ENCODE peak calls at places on chromosomes 7 and 10, in seven cellular contexts. One of them, this sample, is unnamed.

GRCh38 chr10:78739411-78740053 is 329.2 kb upstream of the ZMIZ1 start:
- DNase-seq in esophagus squamous epithelium: no peak
- DNase-seq in MG63: no peak
- DNase-seq in activated CD8-positive, alpha-beta memory T cell treated with anti-CD3 and anti-CD28 coated beads for 24 hours: no peak
- DNase-seq in activated effector memory CD4-positive, alpha-beta T cell treated with Interleukin-2 at 50 U/mL for 16 hours: no peak
- DNase-seq in NCI-H1417: no peak
- DNase-seq in activated T-cell treated with anti-CD3 and anti-CD28 coated beads, Interleukin-2, amount 50 U/mL, for 4 hours: no peak
- DNase-seq in this sample: no peak

GRCh38 chr7:22610871-22611757 is 111.1 kb upstream of the STEAP1B start:
- DNase-seq in activated CD8-positive, alpha-beta memory T cell treated with anti-CD3 and anti-CD28 coated beads for 24 hours: no peak
- DNase-seq in activated effector memory CD4-positive, alpha-beta T cell treated with Interleukin-2 at 50 U/mL for 16 hours: no peak
- DNase-seq in MG63: no peak
- DNase-seq in NCI-H1417: no peak
- DNase-seq in activated T-cell treated with anti-CD3 and anti-CD28 coated beads, Interleukin-2, amount 50 U/mL, for 4 hours: no peak
- DNase-seq in esophagus squamous epithelium: no peak
- DNase-seq in this sample: no peak

GRCh38 chr10:133466683-133467275 is 13.0 kb downstream of the SCART1 start:
- DNase-seq in MG63: no peak
- DNase-seq in NCI-H1417: no peak
- DNase-seq in esophagus squamous epithelium: no peak
- DNase-seq in activated CD8-positive, alpha-beta memory T cell treated with anti-CD3 and anti-CD28 coated beads for 24 hours: no peak
- DNase-seq in activated T-cell treated with anti-CD3 and anti-CD28 coated beads, Interleukin-2, amount 50 U/mL, for 4 hours: no peak
- DNase-seq in activated effector memory CD4-positive, alpha-beta T cell treated with Interleukin-2 at 50 U/mL for 16 hours: no peak
- DNase-seq in this sample: no peak

GRCh38 chr10:112805701-112806100 is 144.3 kb upstream of the TCF7L2 start:
- DNase-seq in NCI-H1417: no peak
- DNase-seq in MG63: no peak
- DNase-seq in esophagus squamous epithelium: no peak
- DNase-seq in activated CD8-positive, alpha-beta memory T cell treated with anti-CD3 and anti-CD28 coated beads for 24 hours: no peak
- DNase-seq in activated T-cell treated with anti-CD3 and anti-CD28 coated beads, Interleukin-2, amount 50 U/mL, for 4 hours: no peak
- DNase-seq in activated effector memory CD4-positive, alpha-beta T cell treated with Interleukin-2 at 50 U/mL for 16 hours: no peak
- DNase-seq in this sample: no peak

GRCh38 chr10:103507235-103508191 is 14.0 kb downstream of the NEURL1 start:
- DNase-seq in MG63: no peak
- DNase-seq in activated CD8-positive, alpha-beta memory T cell treated with anti-CD3 and anti-CD28 coated beads for 24 hours: peak
- DNase-seq in esophagus squamous epithelium: no peak
- DNase-seq in NCI-H1417: peak
- DNase-seq in activated effector memory CD4-positive, alpha-beta T cell treated with Interleukin-2 at 50 U/mL for 16 hours: no peak
- DNase-seq in activated T-cell treated with anti-CD3 and anti-CD28 coated beads, Interleukin-2, amount 50 U/mL, for 4 hours: no peak
- DNase-seq in this sample: no peak

GRCh38 chr10:119446441-119447277 is 95.9 kb downstream of the RGS10 start:
- DNase-seq in NCI-H1417: no peak
- DNase-seq in activated CD8-positive, alpha-beta memory T cell treated with anti-CD3 and anti-CD28 coated beads for 24 hours: no peak
- DNase-seq in activated T-cell treated with anti-CD3 and anti-CD28 coated beads, Interleukin-2, amount 50 U/mL, for 4 hours: no peak
- DNase-seq in esophagus squamous epithelium: no peak
- DNase-seq in activated effector memory CD4-positive, alpha-beta T cell treated with Interleukin-2 at 50 U/mL for 16 hours: no peak
- DNase-seq in MG63: no peak
- DNase-seq in this sample: no peak

GRCh38 chr10:26173837-26174236 is 42.7 kb upstream of the GAD2 start:
- DNase-seq in NCI-H1417: no peak
- DNase-seq in esophagus squamous epithelium: no peak
- DNase-seq in activated CD8-positive, alpha-beta memory T cell treated with anti-CD3 and anti-CD28 coated beads for 24 hours: no peak
- DNase-seq in MG63: no peak
- DNase-seq in activated effector memory CD4-positive, alpha-beta T cell treated with Interleukin-2 at 50 U/mL for 16 hours: no peak
- DNase-seq in activated T-cell treated with anti-CD3 and anti-CD28 coated beads, Interleukin-2, amount 50 U/mL, for 4 hours: no peak
- DNase-seq in this sample: no peak

GRCh38 chr7:159136442-159136841 is 8.2 kb downstream of the VIPR2 start:
- DNase-seq in activated CD8-positive, alpha-beta memory T cell treated with anti-CD3 and anti-CD28 coated beads for 24 hours: no peak
- DNase-seq in MG63: no peak
- DNase-seq in activated T-cell treated with anti-CD3 and anti-CD28 coated beads, Interleukin-2, amount 50 U/mL, for 4 hours: no peak
- DNase-seq in activated effector memory CD4-positive, alpha-beta T cell treated with Interleukin-2 at 50 U/mL for 16 hours: no peak
- DNase-seq in esophagus squamous epithelium: no peak
- DNase-seq in NCI-H1417: no peak
- DNase-seq in this sample: no peak

This sample was measured in KBM-7.